ENCODE peak calls at places on chromosomes 13 and 19, in nine cellular contexts. One of them, this sample, is unnamed.

GRCh38 chr13:104315606-104316005 is 1249.4 kb upstream of the SLC10A2 start:
- DNase-seq in ovary: no peak
- DNase-seq in H1: no peak
- DNase-seq in fibroblast of lung: peak
- DNase-seq in GM23338: no peak
- DNase-seq in HFF-Myc: no peak
- DNase-seq in A673: no peak
- DNase-seq in AG10803: peak
- DNase-seq in pancreas: no peak
- DNase-seq in this sample: peak

GRCh38 chr13:48412881-48413351 is at the start of gene LPAR6:
- DNase-seq in H1: no peak
- DNase-seq in GM23338: peak
- DNase-seq in fibroblast of lung: peak
- DNase-seq in A673: peak
- DNase-seq in HFF-Myc: peak
- DNase-seq in ovary: peak
- DNase-seq in AG10803: peak
- DNase-seq in pancreas: no peak
- DNase-seq in this sample: peak

GRCh38 chr19:32997716-32998355 is 25.8 kb downstream of the FAAP24 start:
- DNase-seq in pancreas: no peak
- DNase-seq in GM23338: no peak
- DNase-seq in H1: no peak
- DNase-seq in ovary: no peak
- DNase-seq in AG10803: no peak
- DNase-seq in A673: no peak
- DNase-seq in HFF-Myc: no peak
- DNase-seq in fibroblast of lung: no peak
- DNase-seq in this sample: no peak

GRCh38 chr19:401836-402535 is 7.0 kb downstream of the C2CD4C start:
- DNase-seq in A673: peak
- DNase-seq in ovary: no peak
- DNase-seq in fibroblast of lung: no peak
- DNase-seq in H1: no peak
- DNase-seq in pancreas: no peak
- DNase-seq in AG10803: no peak
- DNase-seq in GM23338: no peak
- DNase-seq in HFF-Myc: no peak
- DNase-seq in this sample: no peak

GRCh38 chr19:7349961-7350711 is 1.4 kb downstream of the ARHGEF18 start:
- DNase-seq in fibroblast of lung: no peak
- DNase-seq in GM23338: no peak
- DNase-seq in AG10803: no peak
- DNase-seq in H1: no peak
- DNase-seq in ovary: no peak
- DNase-seq in HFF-Myc: no peak
- DNase-seq in pancreas: no peak
- DNase-seq in A673: no peak
- DNase-seq in this sample: no peak

GRCh38 chr19:3142292-3142670 is 6.4 kb downstream of the GNA15 start:
- DNase-seq in HFF-Myc: no peak
- DNase-seq in fibroblast of lung: peak
- DNase-seq in AG10803: peak
- DNase-seq in ovary: no peak
- DNase-seq in GM23338: no peak
- DNase-seq in H1: no peak
- DNase-seq in A673: peak
- DNase-seq in pancreas: no peak
- DNase-seq in this sample: peak

GRCh38 chr13:97339019-97339988 is 94.7 kb upstream of the RAP2A start:
- DNase-seq in HFF-Myc: peak
- DNase-seq in fibroblast of lung: peak
- DNase-seq in H1: no peak
- DNase-seq in pancreas: no peak
- DNase-seq in ovary: peak
- DNase-seq in GM23338: no peak
- DNase-seq in AG10803: peak
- DNase-seq in A673: peak
- DNase-seq in this sample: peak

GRCh38 chr13:44022196-44022595 is 142.5 kb downstream of the LACC1 start:
- DNase-seq in HFF-Myc: no peak
- DNase-seq in ovary: no peak
- DNase-seq in fibroblast of lung: peak
- DNase-seq in H1: no peak
- DNase-seq in pancreas: no peak
- DNase-seq in AG10803: peak
- DNase-seq in A673: no peak
- DNase-seq in GM23338: no peak
- DNase-seq in this sample: no peak

GRCh38 chr13:32731074-32731473 is 144.8 kb downstream of the PDS5B start:
- DNase-seq in GM23338: no peak
- DNase-seq in HFF-Myc: no peak
- DNase-seq in H1: no peak
- DNase-seq in pancreas: no peak
- DNase-seq in ovary: no peak
- DNase-seq in AG10803: no peak
- DNase-seq in fibroblast of lung: no peak
- DNase-seq in A673: no peak
- DNase-seq in this sample: no peak

GRCh38 chr13:43009506-43009905 is 13.9 kb upstream of the DNAJC15 start:
- DNase-seq in AG10803: peak
- DNase-seq in A673: no peak
- DNase-seq in H1: no peak
- DNase-seq in fibroblast of lung: peak
- DNase-seq in HFF-Myc: no peak
- DNase-seq in ovary: no peak
- DNase-seq in pancreas: no peak
- DNase-seq in GM23338: no peak
- DNase-seq in this sample: peak

GRCh38 chr19:41785653-41786052 is 10.7 kb upstream of the CEACAM3 start:
- DNase-seq in AG10803: peak
- DNase-seq in A673: peak
- DNase-seq in ovary: no peak
- DNase-seq in fibroblast of lung: peak
- DNase-seq in HFF-Myc: peak
- DNase-seq in H1: peak
- DNase-seq in pancreas: no peak
- DNase-seq in GM23338: peak
- DNase-seq in this sample: peak

GRCh38 chr19:33486936-33487793 is 34.4 kb downstream of the PEPD start:
- DNase-seq in HFF-Myc: no peak
- DNase-seq in GM23338: no peak
- DNase-seq in fibroblast of lung: no peak
- DNase-seq in AG10803: no peak
- DNase-seq in H1: no peak
- DNase-seq in pancreas: peak
- DNase-seq in ovary: no peak
- DNase-seq in A673: no peak
- DNase-seq in this sample: no peak

GRCh38 chr19:4671182-4671851 is 1.2 kb upstream of the MYDGF start:
- DNase-seq in HFF-Myc: no peak
- DNase-seq in AG10803: no peak
- DNase-seq in GM23338: no peak
- DNase-seq in ovary: no peak
- DNase-seq in fibroblast of lung: no peak
- DNase-seq in H1: no peak
- DNase-seq in pancreas: no peak
- DNase-seq in A673: no peak
- DNase-seq in this sample: no peak

GRCh38 chr13:53254495-53254894 is 225.9 kb downstream of the OLFM4 start:
- DNase-seq in pancreas: no peak
- DNase-seq in A673: no peak
- DNase-seq in AG10803: no peak
- DNase-seq in fibroblast of lung: no peak
- DNase-seq in ovary: no peak
- DNase-seq in HFF-Myc: no peak
- DNase-seq in H1: no peak
- DNase-seq in GM23338: peak
- DNase-seq in this sample: no peak

GRCh38 chr19:1057185-1057857 is 9.6 kb upstream of the ARHGAP45 start:
- DNase-seq in HFF-Myc: peak
- DNase-seq in pancreas: no peak
- DNase-seq in ovary: no peak
- DNase-seq in fibroblast of lung: peak
- DNase-seq in A673: no peak
- DNase-seq in H1: no peak
- DNase-seq in GM23338: peak
- DNase-seq in AG10803: peak
- DNase-seq in this sample: peak

GRCh38 chr13:29543230-29544215 is 52.0 kb downstream of the SLC7A1 start:
- DNase-seq in A673: no peak
- DNase-seq in GM23338: peak
- DNase-seq in pancreas: no peak
- DNase-seq in H1: peak
- DNase-seq in AG10803: peak
- DNase-seq in HFF-Myc: no peak
- DNase-seq in fibroblast of lung: peak
- DNase-seq in ovary: no peak
- DNase-seq in this sample: no peak

GRCh38 chr13:63607153-63607552 is 2191.5 kb upstream of the PCDH20 start:
- DNase-seq in pancreas: no peak
- DNase-seq in GM23338: no peak
- DNase-seq in HFF-Myc: no peak
- DNase-seq in A673: no peak
- DNase-seq in AG10803: no peak
- DNase-seq in fibroblast of lung: no peak
- DNase-seq in ovary: no peak
- DNase-seq in H1: no peak
- DNase-seq in this sample: no peak

GRCh38 chr19:18762125-18763023 is 28.7 kb downstream of the COMP start:
- DNase-seq in fibroblast of lung: peak
- DNase-seq in pancreas: peak
- DNase-seq in HFF-Myc: no peak
- DNase-seq in ovary: peak
- DNase-seq in AG10803: no peak
- DNase-seq in GM23338: peak
- DNase-seq in A673: no peak
- DNase-seq in H1: no peak
- DNase-seq in this sample: peak

GRCh38 chr19:460877-461609 is at the start of gene SHC2:
- DNase-seq in A673: no peak
- DNase-seq in HFF-Myc: no peak
- DNase-seq in ovary: peak
- DNase-seq in fibroblast of lung: no peak
- DNase-seq in GM23338: peak
- DNase-seq in pancreas: peak
- DNase-seq in AG10803: no peak
- DNase-seq in H1: no peak
- DNase-seq in this sample: no peak

GRCh38 chr13:88248393-88248792 is 577.2 kb downstream of the SLITRK5 start:
- DNase-seq in AG10803: no peak
- DNase-seq in HFF-Myc: no peak
- DNase-seq in ovary: no peak
- DNase-seq in A673: no peak
- DNase-seq in fibroblast of lung: no peak
- DNase-seq in H1: no peak
- DNase-seq in pancreas: no peak
- DNase-seq in GM23338: peak
- DNase-seq in this sample: no peak

GRCh38 chr13:83780201-83780600 is 102.1 kb downstream of the SLITRK1 start:
- DNase-seq in A673: peak
- DNase-seq in pancreas: no peak
- DNase-seq in GM23338: peak
- DNase-seq in ovary: no peak
- DNase-seq in HFF-Myc: peak
- DNase-seq in H1: no peak
- DNase-seq in fibroblast of lung: peak
- DNase-seq in AG10803: peak
- DNase-seq in this sample: peak
- TF ChIP-seq CTCF in A673: peak
- TF ChIP-seq CTCF in pancreas: no peak
- TF ChIP-seq CTCF in GM23338: peak
- TF ChIP-seq CTCF in ovary: no peak
- TF ChIP-seq CTCF in HFF-Myc: peak
- TF ChIP-seq CTCF in H1: peak
- TF ChIP-seq CTCF in fibroblast of lung: peak
- TF ChIP-seq CTCF in AG10803: peak
- TF ChIP-seq CTCF in this sample: peak

DNA sequence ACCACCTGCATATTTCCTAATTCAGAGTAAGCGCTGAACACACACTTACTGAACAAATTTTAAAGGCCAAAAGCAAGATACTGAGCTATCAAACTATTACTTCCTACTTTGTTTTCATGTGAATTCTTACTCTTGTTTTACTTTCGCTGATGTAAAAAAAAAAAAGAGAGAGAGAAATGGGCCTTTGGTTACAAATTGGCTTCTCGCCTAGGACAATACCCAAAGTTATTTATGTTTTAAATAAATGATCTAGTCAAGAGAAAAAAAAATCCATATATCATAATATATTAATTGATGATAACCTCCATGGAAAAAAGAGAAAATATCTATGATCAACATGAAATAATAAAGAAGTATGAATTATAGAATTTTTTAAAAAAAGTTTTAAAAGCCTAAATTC is 9.2 kb downstream of the COL4A1 start:
- DNase-seq in HFF-Myc: no peak
- DNase-seq in fibroblast of lung: no peak
- DNase-seq in AG10803: no peak
- DNase-seq in ovary: no peak
- DNase-seq in GM23338: no peak
- DNase-seq in A673: no peak
- DNase-seq in pancreas: no peak
- DNase-seq in H1: no peak
- DNase-seq in this sample: no peak
- H3K4me3 ChIP-seq in HFF-Myc: no peak
- H3K4me3 ChIP-seq in fibroblast of lung: no peak
- H3K4me3 ChIP-seq in AG10803: no peak
- H3K4me3 ChIP-seq in ovary: no peak
- H3K4me3 ChIP-seq in GM23338: no peak
- H3K4me3 ChIP-seq in A673: no peak
- H3K4me3 ChIP-seq in pancreas: no peak
- H3K4me3 ChIP-seq in H1: no peak
- H3K4me3 ChIP-seq in this sample: no peak

DNA sequence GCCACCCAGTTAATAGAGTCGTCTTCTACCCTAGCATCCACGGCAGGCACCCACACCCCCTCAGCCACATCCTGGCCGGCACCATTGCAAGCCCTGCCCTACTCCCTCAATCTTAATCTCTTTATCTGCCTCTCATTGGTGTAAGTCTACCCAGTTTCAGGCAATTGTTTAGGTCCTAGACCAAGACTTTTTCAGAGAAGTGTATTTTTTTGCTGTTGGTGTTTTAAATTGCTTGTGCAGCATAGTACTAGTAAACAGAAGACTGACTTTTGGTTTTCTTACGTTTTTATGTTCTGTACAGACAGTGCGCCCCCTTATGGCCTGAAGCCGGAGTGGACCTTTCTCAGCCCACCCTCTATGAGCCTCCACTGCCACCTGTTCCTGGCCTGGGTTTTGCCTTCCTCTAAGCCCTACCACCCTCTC is 2.3 kb upstream of the LCP1 start:
- DNase-seq in GM23338: peak
- DNase-seq in pancreas: no peak
- DNase-seq in A673: peak
- DNase-seq in HFF-Myc: no peak
- DNase-seq in fibroblast of lung: no peak
- DNase-seq in ovary: no peak
- DNase-seq in H1: peak
- DNase-seq in AG10803: no peak
- DNase-seq in this sample: no peak
- TF ChIP-seq CTCF in GM23338: peak
- TF ChIP-seq CTCF in pancreas: no peak
- TF ChIP-seq CTCF in A673: peak
- TF ChIP-seq CTCF in HFF-Myc: peak
- TF ChIP-seq CTCF in fibroblast of lung: peak
- TF ChIP-seq CTCF in ovary: no peak
- TF ChIP-seq CTCF in H1: peak
- TF ChIP-seq CTCF in AG10803: peak
- TF ChIP-seq CTCF in this sample: peak

GRCh38 chr19:43525836-43526771 is 897 bp downstream of the ETHE1 start:
- DNase-seq in fibroblast of lung: no peak
- DNase-seq in GM23338: peak
- DNase-seq in HFF-Myc: no peak
- DNase-seq in H1: no peak
- DNase-seq in AG10803: no peak
- DNase-seq in pancreas: peak
- DNase-seq in A673: no peak
- DNase-seq in ovary: peak
- DNase-seq in this sample: peak
- H3K4me3 ChIP-seq in fibroblast of lung: peak
- H3K4me3 ChIP-seq in GM23338: peak
- H3K4me3 ChIP-seq in HFF-Myc: peak
- H3K4me3 ChIP-seq in H1: peak
- H3K4me3 ChIP-seq in AG10803: peak
- H3K4me3 ChIP-seq in pancreas: peak
- H3K4me3 ChIP-seq in A673: peak
- H3K4me3 ChIP-seq in ovary: peak
- H3K4me3 ChIP-seq in this sample: peak

This sample was measured in fibroblast of the aortic adventitia.